ENCODE peak calls at places on chromosome 20, in six cellular contexts. S is esophagus squamous epithelium, P is neural progenitor cell, E is aorta, D is mesendoderm, I is SJSA1. A is an unnamed sample.

GRCh38 chr20:48691523-48691922 is 136.3 kb downstream of the PREX1 start:
- DNase-seq in D (no peak), I (no peak), P (no peak), E (no peak), S (no peak), A (no peak)

GRCh38 chr20:31920275-31920855 is 31.5 kb downstream of the PDRG1 start:
- DNase-seq in I (no peak), E (no peak), D (peak), P (peak), S (no peak), A (no peak)

GRCh38 chr20:36335187-36335870 is 29.2 kb downstream of the DLGAP4 start:
- DNase-seq in D (no peak), P (no peak), E (peak), I (no peak), S (no peak), A (no peak)

GRCh38 chr20:31809656-31810055 is 9.5 kb upstream of the MYLK2 start:
- DNase-seq in D (no peak), S (no peak), P (no peak), E (no peak), I (no peak), A (no peak)

GRCh38 chr20:49216991-49217578 is 2.1 kb upstream of the DDX27 start:
- DNase-seq in S (peak), D (peak), I (peak), P (peak), E (peak), A (peak)

GRCh38 chr20:22495172-22495571 is 89.2 kb downstream of the FOXA2 start:
- DNase-seq in D (no peak), E (no peak), P (no peak), S (no peak), I (no peak), A (no peak)

GRCh38 chr20:61657719-61658377 is 405.8 kb downstream of the CDH4 start:
- DNase-seq in D (no peak), I (no peak), P (no peak), E (no peak), S (no peak), A (no peak)

GRCh38 chr20:49591217-49591865 is 23.4 kb upstream of the PTGIS start:
- DNase-seq in P (no peak), I (no peak), E (no peak), D (no peak), S (no peak), A (no peak)

GRCh38 chr20:15814903-15815302 is 758.3 kb downstream of the KIF16B start:
- DNase-seq in E (no peak), D (no peak), P (no peak), I (no peak), S (no peak), A (peak)

GRCh38 chr20:50655325-50655880 is 35.9 kb downstream of the RIPOR3 start:
- DNase-seq in I (no peak), P (peak), E (peak), S (no peak), D (no peak), A (no peak)

GRCh38 chr20:51029556-51029955 is 6.6 kb upstream of the KCNG1 start:
- DNase-seq in S (no peak), I (no peak), E (no peak), D (no peak), P (no peak), A (no peak)

GRCh38 chr20:25623225-25623735 is 534 bp downstream of the NANP start:
- DNase-seq in P (peak), D (peak), E (peak), S (no peak), I (peak), A (no peak)

GRCh38 chr20:26209171-26209941 is 512.7 kb upstream of the ZNF337 start:
- DNase-seq in P (peak), I (peak), D (peak), E (peak), S (no peak), A (no peak)

GRCh38 chr20:9301129-9302072 is 213.0 kb upstream of the LAMP5 start:
- DNase-seq in I (no peak), S (no peak), P (peak), E (no peak), D (no peak), A (peak)

GRCh38 chr20:16580127-16580526 is 6.9 kb upstream of the KIF16B start:
- DNase-seq in I (no peak), S (no peak), E (no peak), P (peak), D (no peak), A (peak)

GRCh38 chr20:51529758-51530157 is 12.8 kb downstream of the NFATC2 start:
- DNase-seq in D (no peak), P (no peak), S (no peak), I (no peak), E (no peak), A (no peak)

GRCh38 chr20:60559462-60559861 is 601.2 kb downstream of the CDH26 start:
- DNase-seq in P (peak), S (no peak), D (peak), E (no peak), I (no peak), A (no peak)

GRCh38 chr20:24470782-24471582 is 1.6 kb downstream of the SYNDIG1 start:
- DNase-seq in S (no peak), I (no peak), E (no peak), D (peak), P (peak), A (no peak)

GRCh38 chr20:32510120-32510600 is 75.0 kb downstream of the NOL4L start:
- DNase-seq in D (no peak), I (no peak), P (no peak), S (no peak), E (no peak), A (no peak)

GRCh38 chr20:60403105-60403741 is 445.0 kb downstream of the CDH26 start:
- DNase-seq in E (no peak), S (no peak), P (no peak), I (no peak), D (no peak), A (no peak)

GRCh38 chr20:50130995-50131394 is 18.0 kb upstream of the UBE2V1 start:
- DNase-seq in D (no peak), E (no peak), P (no peak), I (no peak), S (no peak), A (no peak)

GRCh38 chr20:36150847-36151539 is 3.5 kb upstream of the EPB41L1 start:
- DNase-seq in P (no peak), D (no peak), E (no peak), S (no peak), I (no peak), A (no peak)

GRCh38 chr20:4633780-4634179 is 87.9 kb upstream of the PRND start:
- DNase-seq in P (no peak), I (no peak), S (no peak), D (peak), E (no peak), A (no peak)

GRCh38 chr20:52086878-52087277 is 104.7 kb downstream of the ZFP64 start:
- DNase-seq in P (no peak), I (no peak), D (no peak), E (no peak), S (no peak), A (no peak)

DNA sequence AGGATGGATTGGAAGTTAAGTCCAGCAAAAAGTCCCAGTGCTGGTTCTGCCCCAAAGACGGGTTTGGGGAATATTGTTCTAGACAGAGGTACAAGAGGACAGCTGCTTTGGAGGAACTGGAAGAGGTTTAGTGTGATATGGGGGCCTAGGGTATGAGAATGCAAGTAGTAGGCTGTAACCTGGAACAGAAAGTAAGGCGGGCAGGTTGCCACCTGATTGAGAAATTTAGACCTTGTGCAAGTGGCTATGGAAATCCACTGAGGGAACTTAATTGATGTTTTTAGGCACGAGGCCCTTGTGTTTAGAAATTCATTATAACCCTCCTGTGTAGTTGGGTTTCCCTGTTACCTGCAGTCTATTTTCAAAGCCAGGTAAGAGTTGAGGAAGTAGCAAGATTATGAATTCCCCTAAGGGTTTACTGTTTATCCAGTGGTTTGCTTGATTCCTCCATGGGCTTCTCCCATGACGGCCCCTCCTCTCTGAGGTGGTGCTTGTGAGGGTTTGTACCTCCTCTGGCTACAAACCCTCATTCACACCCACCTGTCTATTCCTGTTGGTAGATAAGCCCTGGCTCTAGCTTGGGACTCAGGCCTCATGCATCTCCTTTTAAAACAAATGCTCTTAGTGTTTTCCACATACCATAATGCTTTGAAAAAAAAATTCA is 42.0 kb upstream of the BCAS1 start:
- DNase-seq in E (no peak), S (no peak), I (no peak), P (no peak), D (no peak), A (no peak)
- H3K27ac ChIP-seq in E (no peak), S (peak), I (no peak), P (no peak), D (no peak), A (no peak)

DNA sequence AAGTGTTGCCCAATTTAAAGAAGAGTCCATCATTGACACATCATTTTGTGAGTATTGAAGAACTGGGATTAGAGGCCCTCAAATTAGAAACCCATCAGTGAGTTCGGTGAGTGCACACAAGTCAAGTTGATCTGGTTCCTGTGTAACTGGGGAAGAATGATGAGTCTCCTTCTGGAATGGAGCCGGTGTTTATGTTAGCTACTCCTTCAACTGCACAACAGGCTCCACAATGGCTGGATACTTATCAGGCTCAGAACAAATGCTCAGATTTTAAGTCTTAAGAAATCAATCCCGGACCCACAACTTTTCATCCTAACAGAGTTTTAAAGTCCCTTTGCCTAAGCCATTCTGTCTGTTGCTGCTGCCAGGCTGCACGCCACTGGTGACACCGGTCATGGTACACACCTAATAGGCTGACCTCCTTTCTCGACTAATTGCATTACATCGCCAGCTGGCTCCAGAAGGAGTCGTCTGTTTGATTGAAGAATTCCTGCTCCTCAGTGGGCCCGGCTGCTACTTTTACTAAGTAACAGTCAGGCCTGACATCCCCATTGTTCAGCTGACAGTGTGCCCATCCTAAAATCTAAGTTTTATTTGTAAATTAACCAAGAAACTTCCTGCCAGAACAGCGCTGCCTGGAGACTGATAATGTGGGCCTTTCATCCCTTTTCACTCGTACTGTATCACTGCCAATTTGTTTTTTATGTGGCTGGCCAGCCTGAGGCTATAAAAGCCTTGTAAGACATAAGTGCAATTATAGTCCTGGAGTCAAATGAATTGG is 130.4 kb downstream of the INSM1 start:
- DNase-seq in I (no peak), S (no peak), P (peak), D (peak), E (no peak), A (no peak)
- H3K27ac ChIP-seq in I (no peak), S (no peak), P (no peak), D (no peak), E (no peak), A (no peak)

GRCh38 chr20:46217583-46217982 is 90.7 kb downstream of the CDH22 start:
- DNase-seq in I (no peak), D (no peak), S (no peak), P (no peak), E (no peak), A (no peak)

GRCh38 chr20:46213946-46214830 is 94.1 kb downstream of the CDH22 start:
- DNase-seq in D (no peak), I (no peak), E (peak), S (no peak), P (no peak), A (no peak)

GRCh38 chr20:46216770-46217464 is 91.4 kb downstream of the CDH22 start:
- DNase-seq in P (no peak), E (peak), I (no peak), D (no peak), S (no peak), A (no peak)

GRCh38 chr20:46214831-46215488 is 93.3 kb downstream of the CDH22 start:
- DNase-seq in I (no peak), P (no peak), S (no peak), E (peak), D (no peak), A (no peak)

GRCh38 chr20:46215913-46216707 is 92.2 kb downstream of the CDH22 start:
- DNase-seq in E (peak), I (peak), P (peak), D (peak), S (no peak), A (no peak)
- H3K27ac ChIP-seq in E (no peak), I (no peak), P (peak), D (peak), S (no peak), A (no peak)

GRCh38 chr20:43666376-43667328 is at the start of gene MYBL2:
- DNase-seq in I (peak), D (peak), E (peak), P (peak), S (peak), A (no peak)
- H3K27ac ChIP-seq in I (peak), D (peak), E (no peak), P (no peak), S (no peak), A (no peak)

GRCh38 chr20:62942456-62942855 is 4.5 kb downstream of the GID8 start:
- DNase-seq in I (no peak), D (no peak), E (no peak), P (no peak), S (no peak), A (no peak)

GRCh38 chr20:62944746-62945145 is 6.8 kb downstream of the GID8 start:
- DNase-seq in E (no peak), S (no peak), P (no peak), D (no peak), I (no peak), A (no peak)

GRCh38 chr20:62945771-62946339 is 6.7 kb upstream of the SLC17A9 start:
- DNase-seq in I (no peak), D (no peak), S (no peak), E (peak), P (no peak), A (no peak)

GRCh38 chr20:62943396-62943795 is 5.4 kb downstream of the GID8 start:
- DNase-seq in D (no peak), I (peak), E (no peak), P (no peak), S (no peak), A (no peak)

GRCh38 chr20:62944184-62944583 is 6.2 kb downstream of the GID8 start:
- DNase-seq in S (no peak), D (no peak), E (peak), I (no peak), P (no peak), A (no peak)
- H3K27ac ChIP-seq in S (no peak), D (no peak), E (no peak), I (no peak), P (no peak), A (no peak)

GRCh38 chr20:59178983-59179595 is 15.5 kb downstream of the ZNF831 start:
- DNase-seq in E (no peak), S (no peak), P (peak), I (no peak), D (no peak), A (no peak)
- H3K27ac ChIP-seq in E (no peak), S (no peak), P (no peak), I (no peak), D (no peak), A (no peak)

DNA sequence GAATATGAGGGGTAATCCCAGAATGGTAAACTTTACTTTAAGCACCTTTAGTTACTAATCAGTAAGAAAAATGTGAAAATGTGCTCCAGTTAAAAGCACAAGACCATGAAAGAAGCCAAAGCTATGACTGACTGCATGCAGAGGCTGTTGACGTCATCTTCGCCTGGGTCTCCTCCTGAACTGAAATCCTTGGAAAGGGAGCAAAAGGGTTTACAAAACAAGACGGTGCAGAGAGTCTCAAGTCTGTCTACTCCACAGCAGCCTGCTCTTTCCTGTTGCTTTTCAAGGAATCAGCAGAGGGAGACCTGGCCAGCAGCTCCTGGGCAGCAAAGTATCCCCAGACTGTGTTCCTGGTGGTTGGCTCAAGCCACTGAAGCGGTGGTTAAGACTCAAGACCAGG is 10.2 kb downstream of the FKBP1A start:
- DNase-seq in I (no peak), D (no peak), P (no peak), S (no peak), E (no peak), A (no peak)
- H3K27ac ChIP-seq in I (no peak), D (no peak), P (no peak), S (peak), E (peak), A (no peak)

GRCh38 chr20:58016779-58017178 is 211.7 kb downstream of the ANKRD60 start:
- DNase-seq in D (no peak), P (no peak), E (no peak), I (no peak), S (no peak), A (no peak)

GRCh38 chr20:58017970-58018530 is 210.4 kb downstream of the ANKRD60 start:
- DNase-seq in E (no peak), S (no peak), I (peak), P (no peak), D (no peak), A (no peak)

GRCh38 chr20:58019027-58019849 is 209.2 kb downstream of the ANKRD60 start:
- DNase-seq in P (no peak), I (peak), E (peak), D (no peak), S (no peak), A (no peak)

GRCh38 chr20:58018590-58018989 is 209.9 kb downstream of the ANKRD60 start:
- DNase-seq in P (no peak), D (no peak), I (no peak), E (no peak), S (no peak), A (no peak)

GRCh38 chr20:58017237-58017969 is 211.1 kb downstream of the ANKRD60 start:
- DNase-seq in E (no peak), P (no peak), D (no peak), I (peak), S (no peak), A (peak)
- H3K27ac ChIP-seq in E (no peak), P (no peak), D (no peak), I (peak), S (peak), A (peak)